ENCODE peak calls at places on chromosomes 7 and 10, in seven cellular contexts. One of them, this sample, is unnamed. For H3K4me1, the result is how much of the 10 kb centered on the place peaks cover.

GRCh38 chr10:22010973-22011408 is 7.5 kb upstream of the DNAJC1 start:
- DNase-seq in IMR-90: peak
- DNase-seq in K562: no peak
- DNase-seq in A549: no peak
- DNase-seq in uterus: no peak
- DNase-seq in transverse colon: no peak
- DNase-seq in body of pancreas: no peak
- DNase-seq in this sample: no peak

GRCh38 chr7:114312649-114313048 is 102.0 kb upstream of the FOXP2 start:
- DNase-seq in IMR-90: no peak
- DNase-seq in K562: no peak
- DNase-seq in A549: no peak
- DNase-seq in uterus: no peak
- DNase-seq in transverse colon: no peak
- DNase-seq in body of pancreas: no peak
- DNase-seq in this sample: no peak

GRCh38 chr10:11164806-11165590 is 147.3 kb downstream of the CELF2 start:
- DNase-seq in IMR-90: peak
- DNase-seq in K562: peak
- DNase-seq in A549: no peak
- DNase-seq in uterus: peak
- DNase-seq in transverse colon: peak
- DNase-seq in body of pancreas: no peak
- DNase-seq in this sample: peak

GRCh38 chr7:87370660-87371180 is 25.3 kb downstream of the CROT start:
- DNase-seq in IMR-90: peak
- DNase-seq in K562: no peak
- DNase-seq in A549: no peak
- DNase-seq in uterus: no peak
- DNase-seq in transverse colon: no peak
- DNase-seq in body of pancreas: no peak
- DNase-seq in this sample: no peak

GRCh38 chr7:77453531-77453930 is 37.4 kb upstream of the GSAP start:
- DNase-seq in IMR-90: peak
- DNase-seq in K562: no peak
- DNase-seq in A549: no peak
- DNase-seq in uterus: no peak
- DNase-seq in transverse colon: no peak
- DNase-seq in body of pancreas: no peak
- DNase-seq in this sample: no peak

GRCh38 chr10:89275383-89275782 is 23.8 kb upstream of the LIPA start:
- DNase-seq in IMR-90: no peak
- DNase-seq in K562: no peak
- DNase-seq in A549: no peak
- DNase-seq in uterus: no peak
- DNase-seq in transverse colon: no peak
- DNase-seq in body of pancreas: no peak
- DNase-seq in this sample: no peak

GRCh38 chr7:101165075-101165957 is at the start of gene VGF:
- DNase-seq in IMR-90: peak
- DNase-seq in K562: peak
- DNase-seq in A549: peak
- DNase-seq in uterus: peak
- DNase-seq in transverse colon: peak
- DNase-seq in body of pancreas: peak
- DNase-seq in this sample: peak

GRCh38 chr7:157537056-157537455 is 200.3 kb downstream of the DNAJB6 start:
- DNase-seq in IMR-90: no peak
- DNase-seq in K562: no peak
- DNase-seq in A549: no peak
- DNase-seq in uterus: no peak
- DNase-seq in transverse colon: no peak
- DNase-seq in body of pancreas: no peak
- DNase-seq in this sample: peak

GRCh38 chr10:124162774-124163354 is 69.5 kb upstream of the CHST15 start:
- DNase-seq in IMR-90: no peak
- DNase-seq in K562: no peak
- DNase-seq in A549: no peak
- DNase-seq in uterus: no peak
- DNase-seq in transverse colon: no peak
- DNase-seq in body of pancreas: no peak
- DNase-seq in this sample: no peak

GRCh38 chr7:25389489-25390106 is 161.3 kb upstream of the NPVF start:
- DNase-seq in IMR-90: peak
- DNase-seq in K562: peak
- DNase-seq in A549: peak
- DNase-seq in uterus: no peak
- DNase-seq in transverse colon: peak
- DNase-seq in body of pancreas: no peak
- DNase-seq in this sample: no peak

GRCh38 chr7:14380881-14381280 is 391.4 kb upstream of the ETV1 start:
- DNase-seq in IMR-90: no peak
- DNase-seq in K562: no peak
- DNase-seq in A549: no peak
- DNase-seq in uterus: no peak
- DNase-seq in transverse colon: no peak
- DNase-seq in body of pancreas: no peak
- DNase-seq in this sample: no peak
- TF ChIP-seq POLR2A in IMR-90: no peak
- TF ChIP-seq POLR2A in K562: no peak
- TF ChIP-seq POLR2A in A549: no peak
- TF ChIP-seq POLR2A in uterus: no peak
- TF ChIP-seq POLR2A in transverse colon: no peak
- TF ChIP-seq POLR2A in body of pancreas: no peak
- TF ChIP-seq POLR2A in this sample: no peak

DNA sequence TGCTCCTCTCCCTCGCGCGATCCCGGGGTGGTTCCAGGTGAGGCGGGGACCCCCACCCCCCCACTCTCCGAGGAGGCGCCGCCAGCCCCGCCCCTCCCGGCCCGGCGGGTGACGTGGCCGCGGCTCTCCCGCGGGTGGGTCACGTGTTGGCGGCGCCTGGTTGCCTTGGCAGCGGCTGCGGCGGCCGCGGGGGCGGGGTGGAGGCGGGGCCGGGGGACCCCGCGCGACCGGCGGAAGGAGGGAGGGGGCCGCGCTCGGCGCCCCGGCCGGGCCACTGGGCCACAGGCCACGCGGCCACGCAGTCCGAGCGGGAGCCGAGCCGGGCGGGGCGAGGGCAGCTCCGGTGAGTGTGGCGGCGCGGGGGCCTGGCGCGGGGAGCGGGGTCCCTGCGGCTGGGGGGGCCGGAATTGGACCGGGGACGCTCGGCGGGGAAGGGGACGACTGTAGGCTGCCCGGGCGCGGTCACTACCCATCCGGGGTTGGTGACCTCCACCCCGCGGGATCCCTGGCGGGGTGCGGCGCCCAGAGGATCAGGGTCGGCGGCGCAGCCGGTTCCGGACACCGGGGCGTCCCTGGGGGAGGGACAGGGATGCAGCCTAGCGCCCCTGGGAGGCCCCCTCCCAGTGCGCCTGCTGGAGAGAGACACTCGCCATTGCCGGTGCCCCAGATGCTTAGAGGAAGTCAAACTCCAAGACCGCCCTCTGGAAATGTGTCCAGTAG is at the start of gene ORAI2:
- DNase-seq in IMR-90: peak
- DNase-seq in K562: peak
- DNase-seq in A549: peak
- DNase-seq in uterus: peak
- DNase-seq in transverse colon: peak
- DNase-seq in body of pancreas: peak
- DNase-seq in this sample: peak
- H3K4me1 ChIP-seq in IMR-90: under half
- H3K4me1 ChIP-seq in K562: under half
- H3K4me1 ChIP-seq in A549: under half
- H3K4me1 ChIP-seq in uterus: under half
- H3K4me1 ChIP-seq in transverse colon: under half
- H3K4me1 ChIP-seq in body of pancreas: under half
- H3K4me1 ChIP-seq in this sample: under half

GRCh38 chr7:90595801-90596683 is at the start of gene CDK14:
- DNase-seq in IMR-90: peak
- DNase-seq in K562: peak
- DNase-seq in A549: peak
- DNase-seq in uterus: peak
- DNase-seq in transverse colon: peak
- DNase-seq in body of pancreas: peak
- DNase-seq in this sample: peak

GRCh38 chr7:90597527-90597871 is 1.4 kb downstream of the CDK14 start:
- DNase-seq in IMR-90: no peak
- DNase-seq in K562: no peak
- DNase-seq in A549: no peak
- DNase-seq in uterus: no peak
- DNase-seq in transverse colon: no peak
- DNase-seq in body of pancreas: no peak
- DNase-seq in this sample: no peak

GRCh38 chr7:90594791-90595317 is 1.3 kb upstream of the CDK14 start:
- DNase-seq in IMR-90: peak
- DNase-seq in K562: no peak
- DNase-seq in A549: no peak
- DNase-seq in uterus: peak
- DNase-seq in transverse colon: no peak
- DNase-seq in body of pancreas: no peak
- DNase-seq in this sample: peak

GRCh38 chr7:90596745-90597526 is 815 bp downstream of the CDK14 start:
- DNase-seq in IMR-90: peak
- DNase-seq in K562: no peak
- DNase-seq in A549: no peak
- DNase-seq in uterus: no peak
- DNase-seq in transverse colon: no peak
- DNase-seq in body of pancreas: no peak
- DNase-seq in this sample: no peak

DNA sequence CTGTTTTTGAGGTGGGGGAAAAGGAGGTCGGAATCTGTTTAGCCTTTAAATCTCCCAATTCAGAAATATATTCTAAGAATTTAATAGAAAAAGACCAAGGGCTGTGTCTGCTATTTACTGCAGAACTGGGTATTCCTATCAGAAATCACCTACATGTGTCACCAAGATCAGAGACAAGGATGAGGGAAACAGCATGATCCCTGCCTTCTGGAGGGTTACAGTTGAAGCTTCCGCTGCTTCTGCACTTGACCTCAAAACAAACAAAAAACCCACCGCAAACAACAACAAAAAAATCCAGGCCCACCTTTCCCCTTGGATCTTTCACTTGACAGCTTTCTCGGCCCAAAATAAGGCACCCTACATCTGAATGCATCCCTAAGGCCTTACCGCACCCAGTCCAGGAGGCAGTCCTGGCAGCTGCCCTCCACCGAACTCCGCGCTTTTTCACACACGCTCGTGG is 750 bp upstream of the CDK14 start:
- DNase-seq in IMR-90: peak
- DNase-seq in K562: no peak
- DNase-seq in A549: no peak
- DNase-seq in uterus: no peak
- DNase-seq in transverse colon: no peak
- DNase-seq in body of pancreas: no peak
- DNase-seq in this sample: no peak
- H3K4me3 ChIP-seq in IMR-90: peak
- H3K4me3 ChIP-seq in K562: peak
- H3K4me3 ChIP-seq in A549: peak
- H3K4me3 ChIP-seq in uterus: peak
- H3K4me3 ChIP-seq in transverse colon: peak
- H3K4me3 ChIP-seq in body of pancreas: peak
- H3K4me3 ChIP-seq in this sample: peak

GRCh38 chr7:99460651-99461050 is 5.3 kb downstream of the ATP5MF start:
- DNase-seq in IMR-90: no peak
- DNase-seq in K562: no peak
- DNase-seq in A549: no peak
- DNase-seq in uterus: no peak
- DNase-seq in transverse colon: no peak
- DNase-seq in body of pancreas: no peak
- DNase-seq in this sample: no peak
- TF ChIP-seq POLR2A in IMR-90: no peak
- TF ChIP-seq POLR2A in K562: no peak
- TF ChIP-seq POLR2A in A549: no peak
- TF ChIP-seq POLR2A in uterus: no peak
- TF ChIP-seq POLR2A in transverse colon: no peak
- TF ChIP-seq POLR2A in body of pancreas: no peak
- TF ChIP-seq POLR2A in this sample: no peak

DNA sequence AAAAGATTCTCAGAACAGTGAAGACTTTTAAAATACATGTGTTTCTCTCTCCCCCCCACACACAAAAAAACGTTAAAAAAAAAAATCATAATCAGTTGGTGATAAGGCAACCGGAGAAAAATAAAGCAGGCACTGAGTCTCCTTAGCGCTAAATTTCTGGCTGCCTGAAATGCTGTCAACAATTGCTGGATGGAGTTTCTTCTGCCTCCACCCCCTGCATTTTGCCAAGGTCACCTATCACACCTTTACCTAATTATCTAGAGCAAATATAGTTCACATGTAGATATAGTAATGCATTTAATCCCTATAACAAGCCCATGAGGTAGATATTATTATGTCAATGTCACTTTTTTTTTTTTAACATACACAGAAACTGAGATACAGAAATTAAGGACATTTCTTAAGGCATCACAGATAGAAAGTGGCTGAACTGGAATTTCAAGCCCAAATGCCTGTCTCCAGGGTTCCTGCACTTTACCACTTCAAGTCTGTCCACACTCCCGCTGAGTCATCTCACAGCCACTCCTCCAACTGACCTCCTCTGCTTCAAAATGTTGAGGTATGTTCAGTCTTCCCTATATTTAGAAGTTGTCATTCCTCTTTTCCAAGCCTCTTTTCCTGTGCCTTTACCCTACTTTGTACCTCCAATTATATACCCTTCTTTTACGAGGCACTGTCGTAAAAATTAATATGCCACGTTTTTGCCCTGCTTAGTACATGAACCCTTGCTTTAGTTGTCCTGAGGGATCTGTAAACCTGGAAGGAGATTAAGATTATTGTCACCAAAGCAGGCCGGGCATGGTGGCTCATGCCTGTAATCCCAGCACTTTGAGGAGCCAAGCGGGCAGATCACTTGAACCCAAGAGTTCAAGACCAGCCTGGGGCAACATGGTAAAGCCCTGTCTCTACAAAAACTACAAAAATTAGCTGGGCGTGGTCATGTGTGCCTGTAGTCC is 72.8 kb upstream of the MPP7 start:
- DNase-seq in IMR-90: peak
- DNase-seq in K562: no peak
- DNase-seq in A549: no peak
- DNase-seq in uterus: peak
- DNase-seq in transverse colon: peak
- DNase-seq in body of pancreas: peak
- DNase-seq in this sample: no peak
- H3K4me1 ChIP-seq in IMR-90: under half
- H3K4me1 ChIP-seq in K562: under half
- H3K4me1 ChIP-seq in A549: under half
- H3K4me1 ChIP-seq in uterus: under half
- H3K4me1 ChIP-seq in transverse colon: under half
- H3K4me1 ChIP-seq in body of pancreas: under half
- H3K4me1 ChIP-seq in this sample: under half

GRCh38 chr10:101065479-101066145 is 3.8 kb downstream of the KAZALD1 start:
- DNase-seq in IMR-90: peak
- DNase-seq in K562: no peak
- DNase-seq in A549: no peak
- DNase-seq in uterus: no peak
- DNase-seq in transverse colon: no peak
- DNase-seq in body of pancreas: no peak
- DNase-seq in this sample: no peak
- H3K4me3 ChIP-seq in IMR-90: no peak
- H3K4me3 ChIP-seq in K562: peak
- H3K4me3 ChIP-seq in A549: peak
- H3K4me3 ChIP-seq in uterus: no peak
- H3K4me3 ChIP-seq in transverse colon: no peak
- H3K4me3 ChIP-seq in body of pancreas: no peak
- H3K4me3 ChIP-seq in this sample: peak